ENCODE peak calls at places on chromosomes 12 and 14, in four cellular contexts. Q, H, L and T are unnamed samples.

GRCh38 chr14:93619176-93619793 is 169.0 kb downstream of the PRIMA1 start:
- DNase-seq in Q (peak; percentile 5), L (no peak), H (peak; percentile 47), T (no peak)

GRCh38 chr14:103735022-103735421 is 19.4 kb downstream of the ZFYVE21 start:
- DNase-seq in L (no peak), Q (no peak), H (no peak), T (no peak)

GRCh38 chr14:94562019-94562418 is 777 bp downstream of the SERPINA4 start:
- DNase-seq in H (no peak), L (no peak), Q (no peak), T (no peak)

GRCh38 chr12:128853321-128854197 is at the start of gene GLT1D1:
- DNase-seq in L (peak; percentile 64), Q (no peak), H (no peak), T (no peak)

GRCh38 chr12:91133871-91134270 is 22.6 kb upstream of the LUM start:
- DNase-seq in Q (no peak), H (no peak), L (no peak), T (no peak)

GRCh38 chr12:90064759-90065158 is 356.1 kb upstream of the ATP2B1 start:
- DNase-seq in L (no peak), H (no peak), Q (no peak), T (no peak)

GRCh38 chr12:67630373-67631088 is 18.0 kb upstream of the DYRK2 start:
- DNase-seq in L (no peak), Q (peak; percentile 53), H (peak; percentile 10), T (no peak)

GRCh38 chr14:78567343-78567742 is 397.2 kb downstream of the NRXN3 start:
- DNase-seq in L (no peak), Q (no peak), H (no peak), T (no peak)

GRCh38 chr14:23984891-23985607 is 3.7 kb upstream of the DHRS4L2 start:
- DNase-seq in Q (no peak), L (no peak), H (peak; percentile 36), T (no peak)

GRCh38 chr12:39627914-39628313 is 8.3 kb upstream of the ABCD2 start:
- DNase-seq in Q (no peak), L (no peak), H (no peak), T (no peak)

GRCh38 chr14:44847910-44848309 is 113.8 kb downstream of the KLHL28 start:
- DNase-seq in Q (no peak), H (no peak), L (no peak), T (no peak)

GRCh38 chr12:44765796-44766195 is 110.3 kb downstream of the NELL2 start:
- DNase-seq in Q (no peak), H (no peak), L (no peak), T (no peak)

GRCh38 chr12:17661250-17661649 is 428.7 kb downstream of the RERGL start:
- DNase-seq in Q (no peak), L (no peak), H (no peak), T (no peak)

GRCh38 chr12:65881965-65882413 is 57.7 kb downstream of the HMGA2 start:
- DNase-seq in Q (no peak), L (no peak), H (no peak), T (no peak)

GRCh38 chr12:98156697-98157096 is 358.7 kb upstream of the TMPO start:
- DNase-seq in Q (no peak), L (no peak), H (no peak), T (no peak)

GRCh38 chr12:99271071-99271470 is 376.5 kb upstream of the GARIN6 start:
- DNase-seq in H (no peak), Q (no peak), L (no peak), T (no peak)

GRCh38 chr12:67811437-67812361 is 163.2 kb downstream of the DYRK2 start:
- DNase-seq in H (no peak), Q (no peak), L (no peak), T (no peak)

GRCh38 chr12:19373569-19373968 is 65.7 kb upstream of the AEBP2 start:
- DNase-seq in H (no peak), L (no peak), Q (no peak), T (no peak)

GRCh38 chr14:65290830-65291229 is 121.7 kb upstream of the FUT8 start:
- DNase-seq in H (peak; percentile 68), Q (no peak), L (no peak), T (no peak)

GRCh38 chr12:116551952-116552749 is 7.0 kb upstream of the MAP1LC3B2 start:
- DNase-seq in L (no peak), Q (no peak), H (no peak), T (no peak)

GRCh38 chr14:76576047-76576741 is 185.1 kb upstream of the VASH1 start:
- DNase-seq in Q (no peak), L (no peak), H (no peak), T (no peak)

GRCh38 chr14:104561661-104562495 is 17.7 kb upstream of the C14orf180 start:
- DNase-seq in H (no peak), Q (no peak), L (no peak), T (no peak)

GRCh38 chr14:28761438-28762289 is 4.9 kb upstream of the FOXG1 start:
- DNase-seq in L (no peak), Q (no peak), H (no peak), T (no peak)

GRCh38 chr14:95269493-95269892 is 50.2 kb downstream of the CLMN start:
- DNase-seq in H (no peak), L (no peak), Q (no peak), T (no peak)

GRCh38 chr12:106840217-106840616 is 65.7 kb downstream of the RIC8B start:
- DNase-seq in H (peak; percentile 65), L (no peak), Q (no peak), T (no peak)

GRCh38 chr12:93243689-93244513 is 133.8 kb upstream of the NUDT4 start:
- DNase-seq in H (peak; percentile 89), L (no peak), Q (peak; percentile 75), T (no peak)

GRCh38 chr12:87270894-87271293 is 758.3 kb downstream of the C12orf50 start:
- DNase-seq in Q (no peak), L (no peak), H (no peak), T (no peak)

GRCh38 chr14:61493239-61493638 is 171.9 kb downstream of the PRKCH start:
- DNase-seq in H (no peak), Q (no peak), L (no peak), T (no peak)

GRCh38 chr12:122161682-122162081 is 12.3 kb downstream of the IL31 start:
- DNase-seq in Q (no peak), H (no peak), L (no peak), T (no peak)

GRCh38 chr12:112539221-112539620 is 120.5 kb downstream of the PTPN11 start:
- DNase-seq in L (no peak), Q (no peak), H (no peak), T (no peak)

GRCh38 chr12:6070472-6071257 is 53.8 kb downstream of the VWF start:
- DNase-seq in Q (no peak), L (no peak), H (peak; percentile 75), T (no peak)

GRCh38 chr14:97703006-97703760 is 906.0 kb downstream of the VRK1 start:
- DNase-seq in Q (peak; percentile 53), H (no peak), L (no peak), T (no peak)

GRCh38 chr12:48890657-48891418 is 25.2 kb upstream of the RND1 start:
- DNase-seq in H (peak; percentile 48), L (peak; percentile 96), Q (no peak), T (no peak)
- H3K9ac ChIP-seq in H (peak overlapping the region; percentile 31), L (no peak overlapping the region), Q (no peak overlapping the region), T (peak overlapping the region; percentile 65)

GRCh38 chr14:21261824-21262223 is 7.4 kb downstream of the HNRNPC start:
- DNase-seq in H (no peak), L (no peak), Q (no peak), T (no peak)

GRCh38 chr14:21262410-21262809 is 6.8 kb downstream of the HNRNPC start:
- DNase-seq in Q (no peak), L (peak; percentile 28), H (no peak), T (no peak)

GRCh38 chr14:21267431-21267845 is 1.8 kb downstream of the HNRNPC start:
- DNase-seq in Q (no peak), H (no peak), L (peak; percentile 17), T (no peak)

GRCh38 chr14:21264025-21264801 is 5.0 kb downstream of the HNRNPC start:
- DNase-seq in Q (peak; percentile 56), H (no peak), L (no peak), T (no peak)

DNA sequence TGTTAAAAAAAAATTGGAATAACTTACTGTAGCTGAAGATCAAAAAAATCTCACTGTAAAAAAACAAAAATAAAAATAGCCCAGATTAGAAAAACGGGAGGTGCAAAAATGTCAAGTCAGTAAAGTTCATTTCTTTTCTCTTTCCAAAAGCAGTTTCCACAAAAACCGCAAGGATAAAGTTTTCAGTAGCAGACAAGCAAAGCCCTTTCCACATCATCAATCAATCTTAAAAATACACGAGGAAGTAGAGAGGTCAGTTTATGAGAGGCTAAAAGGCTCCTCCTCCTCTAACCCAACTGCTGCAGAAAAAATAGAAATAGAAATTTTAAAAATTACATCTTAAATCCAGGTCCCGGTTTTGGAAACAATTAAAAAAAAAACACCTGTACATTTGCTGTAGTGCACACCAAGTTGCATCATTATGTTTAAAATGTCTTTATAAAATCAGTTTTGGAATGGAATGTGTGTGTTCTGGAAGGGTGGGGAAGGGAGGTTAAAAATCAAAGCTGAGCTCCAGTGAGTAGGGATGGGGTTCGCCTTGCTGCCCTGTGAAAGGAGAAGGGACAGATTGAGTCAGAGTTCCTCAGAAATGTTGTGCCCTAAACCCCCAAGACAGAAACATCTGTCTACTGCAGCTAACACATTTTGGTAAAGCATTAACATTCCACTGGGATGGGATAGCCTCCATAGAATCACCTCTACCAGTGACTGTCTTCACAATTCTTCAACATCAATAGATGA is 5.8 kb downstream of the HNRNPC start:
- DNase-seq in Q (no peak), H (no peak), L (peak; percentile 19), T (no peak)
- H3K4me1 ChIP-seq in Q (peaks cover 23% of the 10 kb centered on the region), H (peaks cover 80% of the 10 kb centered on the region), L (peaks cover 5% of the 10 kb centered on the region), T (no peaks in the 10 kb centered on the region)

GRCh38 chr12:123614531-123614930 is 12.6 kb downstream of the DDX55 start:
- DNase-seq in H (no peak), L (no peak), Q (no peak), T (no peak)
- TF ChIP-seq SUZ12 in H (no peak), L (no peak), Q (no peak), T (no peak)

GRCh38 chr14:91284146-91284790 is 39.8 kb upstream of the GPR68 start:
- DNase-seq in H (no peak), Q (no peak), L (no peak), T (no peak)

GRCh38 chr14:91281346-91281745 is 36.8 kb upstream of the GPR68 start:
- DNase-seq in L (no peak), Q (no peak), H (no peak), T (no peak)

GRCh38 chr14:91283666-91284065 is 39.2 kb upstream of the GPR68 start:
- DNase-seq in Q (no peak), L (no peak), H (no peak), T (no peak)

GRCh38 chr14:91284791-91285548 is 40.5 kb upstream of the GPR68 start:
- DNase-seq in Q (no peak), H (no peak), L (no peak), T (no peak)

DNA sequence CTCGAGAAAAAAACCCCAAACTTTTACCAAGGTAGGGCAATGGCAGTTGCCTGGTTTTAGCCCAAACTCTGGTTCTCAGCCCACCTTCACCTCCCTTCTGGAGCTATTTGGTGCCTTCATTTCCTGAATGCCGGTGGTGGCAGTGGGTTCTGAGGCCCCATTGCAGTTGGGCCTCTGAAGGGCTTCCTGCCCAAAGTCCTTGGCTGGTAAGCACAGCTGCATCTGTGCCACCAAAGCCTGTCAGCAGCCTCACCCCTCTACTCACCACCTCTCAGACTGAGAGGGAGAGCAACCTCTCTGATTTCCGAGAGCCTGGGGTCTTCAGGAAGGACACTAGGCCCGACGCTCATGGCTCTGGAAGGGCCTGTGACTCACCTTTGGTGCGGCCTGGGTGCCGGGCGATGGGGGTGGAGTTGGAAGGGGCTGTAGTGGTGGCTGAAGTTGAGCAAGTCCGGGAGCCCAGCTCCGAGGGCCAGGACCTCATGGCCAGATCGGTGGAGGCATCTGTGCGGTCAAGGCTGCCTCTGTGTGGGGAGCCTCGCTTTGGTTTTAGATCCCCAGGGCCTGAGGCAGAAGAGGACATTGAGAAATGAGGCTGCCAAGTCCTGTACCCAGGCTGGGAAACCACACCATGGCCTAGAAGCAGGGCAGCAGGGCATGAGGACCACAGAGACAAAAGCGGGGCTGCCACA is 38.6 kb upstream of the GPR68 start:
- DNase-seq in Q (no peak), H (no peak), L (no peak), T (no peak)
- H3K9ac ChIP-seq in Q (no peak overlapping the region), H (no peak overlapping the region), L (no peak overlapping the region), T (no peak overlapping the region)